ENCODE peak calls at places on chromosomes 6 and 20, in nine cellular contexts. E is adrenal gland, F is K562, C is breast epithelium, K is cardiac muscle cell, S is endothelial cell of umbilical vein, N is pancreas, Y is body of pancreas, W is colonic mucosa. L is an unnamed sample.
A peak's percentile ranks its signal among the peaks of the same experiment; 100 is the strongest.

GRCh38 chr6:158567871-158568401 is 8.0 kb downstream of the TMEM181 start:
- DNase-seq in N (no peak), K (no peak), C (no peak), E (no peak), W (no peak), S (no peak), F (no peak), Y (no peak), L (no peak)

GRCh38 chr20:32114305-32114960 is 4.9 kb downstream of the TM9SF4 start:
- DNase-seq in W (no peak), N (no peak), C (peak; percentile 24), Y (no peak), F (no peak), S (no peak), K (no peak), E (peak; percentile 65), L (no peak)

GRCh38 chr6:157322792-157323113 is 566 bp downstream of the TMEM242 start:
- DNase-seq in F (no peak), C (no peak), K (no peak), S (no peak), E (no peak), N (no peak), Y (no peak), W (no peak), L (no peak)

GRCh38 chr6:35691027-35691824 is 2.5 kb upstream of the FKBP5 start:
- DNase-seq in C (peak; percentile 94), K (no peak), S (no peak), N (peak; percentile 72), W (peak; percentile 54), E (peak; percentile 96), F (no peak), Y (peak; percentile 89), L (no peak)

GRCh38 chr6:116008470-116009229 is 52.0 kb downstream of the FRK start:
- DNase-seq in F (no peak), N (no peak), K (no peak), S (peak; percentile 89), C (no peak), W (no peak), Y (no peak), E (peak; percentile 64), L (no peak)

GRCh38 chr6:77368660-77369313 is 94.5 kb downstream of the HTR1B start:
- DNase-seq in W (peak; percentile 61), C (peak; percentile 24), F (no peak), E (peak; percentile 71), S (peak; percentile 30), Y (peak; percentile 74), N (peak; percentile 48), K (peak; percentile 40), L (no peak)

GRCh38 chr6:167907837-167908681 is 81.3 kb downstream of the AFDN start:
- DNase-seq in N (no peak), K (peak; percentile 15), F (no peak), Y (peak; percentile 53), W (peak; percentile 71), C (no peak), E (no peak), S (peak; percentile 15), L (peak; percentile 18)

GRCh38 chr6:114169763-114170162 is 173.1 kb downstream of the HS3ST5 start:
- DNase-seq in C (no peak), W (no peak), Y (no peak), E (no peak), F (no peak), K (no peak), N (no peak), S (no peak), L (no peak)

GRCh38 chr20:48651271-48651670 is 176.5 kb downstream of the PREX1 start:
- DNase-seq in K (no peak), W (no peak), Y (no peak), N (no peak), F (no peak), S (no peak), C (no peak), E (no peak), L (no peak)

GRCh38 chr6:122530440-122531046 is 58.9 kb upstream of the SERINC1 start:
- DNase-seq in C (peak; percentile 18), N (peak; percentile 36), K (peak; percentile 81), E (peak; percentile 78), Y (peak; percentile 63), W (peak; percentile 74), S (peak; percentile 76), F (peak; percentile 51), L (peak; percentile 73)

GRCh38 chr6:106244521-106244920 is 81.0 kb downstream of the ATG5 start:
- DNase-seq in S (no peak), E (no peak), W (no peak), K (no peak), F (no peak), Y (no peak), C (no peak), N (no peak), L (no peak)

GRCh38 chr6:157603971-157604370 is 219.1 kb upstream of the SNX9 start:
- DNase-seq in Y (no peak), K (no peak), S (no peak), F (no peak), N (no peak), C (no peak), W (no peak), E (no peak), L (no peak)

GRCh38 chr20:62742979-62743776 is 34.5 kb downstream of the NTSR1 start:
- DNase-seq in S (no peak), N (no peak), K (no peak), E (no peak), Y (peak; percentile 1), C (no peak), W (no peak), F (no peak), L (peak; percentile 4)

GRCh38 chr6:145453376-145453775 is 281.9 kb downstream of the EPM2A start:
- DNase-seq in Y (no peak), S (peak; percentile 68), F (no peak), N (no peak), W (no peak), C (no peak), K (no peak), E (no peak), L (no peak)

GRCh38 chr20:15241696-15242095 is 904.3 kb upstream of the FLRT3 start:
- DNase-seq in Y (no peak), N (no peak), K (no peak), W (no peak), S (no peak), C (no peak), E (no peak), F (no peak), L (no peak)

GRCh38 chr6:53069431-53069830 is 4.2 kb downstream of the FBXO9 start:
- DNase-seq in E (no peak), K (no peak), N (no peak), W (no peak), S (no peak), F (no peak), C (no peak), Y (no peak), L (no peak)

GRCh38 chr6:53067307-53067706 is 2.1 kb downstream of the FBXO9 start:
- DNase-seq in C (no peak), F (peak; percentile 23), K (no peak), S (no peak), N (no peak), E (no peak), Y (no peak), W (no peak), L (no peak)

GRCh38 chr6:53074347-53074746 is 9.1 kb downstream of the FBXO9 start:
- DNase-seq in C (no peak), Y (no peak), F (no peak), E (no peak), W (no peak), S (no peak), N (no peak), K (no peak), L (no peak)

GRCh38 chr6:53067799-53068442 is 2.7 kb downstream of the FBXO9 start:
- DNase-seq in W (no peak), F (peak; percentile 80), Y (no peak), C (no peak), S (no peak), K (no peak), E (no peak), N (no peak), L (no peak)

DNA sequence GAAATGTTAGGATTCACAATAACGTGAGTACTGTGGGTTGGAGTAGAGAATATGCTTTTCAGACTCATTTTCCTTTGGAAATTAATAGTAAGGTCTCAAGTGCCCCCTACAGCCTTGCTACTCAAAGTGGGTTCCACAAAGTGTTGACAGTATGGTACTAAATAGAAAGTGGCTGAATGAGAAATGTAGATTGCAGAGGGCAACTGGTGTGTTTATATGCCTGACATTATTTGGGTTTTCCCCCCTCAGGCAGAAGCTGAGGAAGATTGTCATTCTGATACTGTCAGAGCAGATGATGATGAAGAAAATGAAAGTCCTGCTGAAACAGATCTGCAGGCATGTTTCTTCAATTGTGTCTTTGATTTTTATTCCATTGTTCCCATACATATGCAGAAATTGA is 5.6 kb downstream of the FBXO9 start:
- DNase-seq in E (no peak), S (no peak), F (no peak), Y (no peak), W (no peak), C (no peak), N (no peak), K (peak; percentile 30), L (no peak)
- TF ChIP-seq CTCF in E (no peak), S (no peak), F (no peak), Y (no peak), W (no peak), C (no peak), N (no peak), K (peak; percentile 7), L (no peak)

GRCh38 chr6:135922746-135923145 is 71.2 kb downstream of the PDE7B start:
- DNase-seq in K (no peak), F (no peak), W (no peak), Y (peak; percentile 10), E (no peak), S (no peak), N (no peak), C (no peak), L (no peak)
- H3K27ac ChIP-seq in K (no peak overlapping the region), F (no peak overlapping the region), W (peak overlapping the region; percentile 38), Y (no peak overlapping the region), E (no peak overlapping the region), S (peak overlapping the region; percentile 76), N (no peak overlapping the region), C (no peak overlapping the region), L (no peak overlapping the region)

DNA sequence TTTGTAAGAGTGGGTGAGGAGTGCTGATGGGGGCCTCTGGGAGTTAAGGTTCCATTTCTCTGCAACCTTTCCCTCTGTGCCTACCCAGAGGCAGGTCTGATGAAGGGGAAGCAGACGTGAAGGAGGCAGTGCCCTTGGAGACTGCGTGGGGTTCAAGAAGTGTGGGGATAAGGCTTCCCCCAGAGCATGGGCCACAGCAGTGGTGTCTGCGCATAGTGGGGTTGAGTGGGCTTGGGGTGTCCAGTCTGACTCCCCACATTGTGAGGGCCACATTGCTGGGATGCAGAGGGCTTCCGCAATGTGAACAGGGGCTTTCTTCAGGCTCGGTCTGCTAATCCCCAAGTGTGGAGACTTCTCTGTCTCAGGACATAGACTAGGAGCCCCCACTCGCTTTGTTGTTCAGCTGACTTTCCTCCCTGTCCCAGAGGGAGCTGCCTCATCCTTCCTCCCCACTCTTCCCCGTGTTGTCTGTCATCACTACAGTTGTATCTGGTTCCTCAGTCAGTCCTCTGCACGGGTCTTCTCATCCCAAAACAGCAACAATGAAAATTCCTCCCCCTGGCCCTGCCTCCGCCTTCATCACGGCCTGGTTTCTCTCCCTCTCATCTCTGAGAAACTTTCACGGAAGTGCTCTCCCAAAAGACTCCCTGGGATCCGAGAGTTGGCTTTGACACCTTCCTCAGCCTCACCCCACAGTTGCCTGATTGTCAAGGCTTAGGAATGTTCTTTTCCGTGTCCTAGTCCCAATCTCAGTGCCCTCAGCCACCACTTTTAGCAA is 2.8 kb downstream of the EBF4 start:
- DNase-seq in S (no peak), Y (no peak), K (no peak), C (no peak), W (peak; percentile 10), F (no peak), E (peak; percentile 38), N (no peak), L (no peak)
- H3K36me3 ChIP-seq in S (no peaks in the 10 kb centered on the region), Y (no peaks in the 10 kb centered on the region), K (no peaks in the 10 kb centered on the region), C (no peaks in the 10 kb centered on the region), W (no peaks in the 10 kb centered on the region), F (no peaks in the 10 kb centered on the region), E (no peaks in the 10 kb centered on the region), N (no peaks in the 10 kb centered on the region), L (no peaks in the 10 kb centered on the region)

GRCh38 chr6:131366223-131366622 is 206.8 kb upstream of the ARG1 start:
- DNase-seq in K (no peak), N (no peak), C (no peak), W (no peak), E (no peak), F (no peak), S (no peak), Y (no peak), L (no peak)
- TF ChIP-seq CTCF in K (no peak), N (no peak), C (no peak), W (no peak), E (no peak), F (no peak), S (no peak), Y (no peak), L (no peak)

L was measured in WERI-Rb-1.